ENCODE peak calls at places on chromosomes 16 and 17, in nine cellular contexts. L, Y, O, D, W, K, H, E and B are unnamed samples.
A peak's percentile ranks its signal among the peaks of the same experiment; 100 is the strongest.

GRCh38 chr16:81585785-81586184 is 141.2 kb downstream of the CMIP start:
- DNase-seq in L (no peak), Y (no peak), O (peak; percentile 39), D (peak; percentile 66), W (no peak), K (no peak), H (no peak), E (no peak), B (peak; percentile 57)

GRCh38 chr17:50176559-50177471 is 11.0 kb downstream of the SGCA start:
- DNase-seq in L (no peak), Y (no peak), O (no peak), D (peak; percentile 64), W (no peak), K (no peak), H (no peak), E (no peak), B (no peak)

GRCh38 chr17:71828182-71828596 is 292.6 kb upstream of the SOX9 start:
- DNase-seq in L (no peak), Y (peak; percentile 22), O (no peak), D (no peak), W (no peak), K (no peak), H (no peak), E (no peak), B (peak; percentile 97)

GRCh38 chr16:87897563-87898505 is 28.5 kb upstream of the SLC7A5 start:
- DNase-seq in L (no peak), Y (no peak), O (peak; percentile 13), D (no peak), W (no peak), K (no peak), H (no peak), E (no peak), B (no peak)

GRCh38 chr17:20184977-20185619 is 175.9 kb downstream of the SPECC1 start:
- DNase-seq in L (no peak), Y (no peak), O (no peak), D (no peak), W (no peak), K (no peak), H (no peak), E (no peak), B (no peak)

GRCh38 chr17:17892731-17893130 is 55.9 kb upstream of the SREBF1 start:
- DNase-seq in L (no peak), Y (no peak), O (no peak), D (peak; percentile 0), W (no peak), K (no peak), H (no peak), E (no peak), B (no peak)

GRCh38 chr17:34153988-34154387 is 101.1 kb upstream of the CCL2 start:
- DNase-seq in L (no peak), Y (no peak), O (no peak), D (no peak), W (no peak), K (no peak), H (no peak), E (no peak), B (no peak)

GRCh38 chr16:11334831-11335404 is 10.3 kb upstream of the RMI2 start:
- DNase-seq in L (no peak), Y (no peak), O (no peak), D (no peak), W (peak; percentile 29), K (no peak), H (no peak), E (no peak), B (no peak)

GRCh38 chr16:57318240-57318970 is 33.9 kb upstream of the PLLP start:
- DNase-seq in L (peak; percentile 12), Y (no peak), O (no peak), D (peak; percentile 76), W (no peak), K (no peak), H (no peak), E (no peak), B (peak; percentile 74)

GRCh38 chr17:81556175-81556691 is 4.1 kb upstream of the FAAP100 start:
- DNase-seq in L (no peak), Y (no peak), O (peak; percentile 39), D (no peak), W (peak; percentile 57), K (no peak), H (no peak), E (no peak), B (no peak)

GRCh38 chr16:84933774-84934571 is 77.4 kb downstream of the ZDHHC7 start:
- DNase-seq in L (no peak), Y (peak; percentile 49), O (peak; percentile 37), D (peak; percentile 93), W (no peak), K (peak; percentile 92), H (no peak), E (no peak), B (no peak)

GRCh38 chr16:1707193-1707790 is 1.3 kb downstream of the MAPK8IP3 start:
- DNase-seq in L (no peak), Y (no peak), O (peak; percentile 49), D (no peak), W (peak; percentile 27), K (peak; percentile 28), H (no peak), E (no peak), B (no peak)

GRCh38 chr17:81898885-81899284 is 3.2 kb upstream of the NPB start:
- DNase-seq in L (no peak), Y (no peak), O (no peak), D (no peak), W (no peak), K (no peak), H (no peak), E (no peak), B (peak; percentile 29)

GRCh38 chr17:78257810-78258322 is 26.4 kb downstream of the TMEM235 start:
- DNase-seq in L (no peak), Y (no peak), O (no peak), D (no peak), W (no peak), K (no peak), H (no peak), E (no peak), B (no peak)

GRCh38 chr17:57636985-57637667 is 108.0 kb downstream of the CCDC182 start:
- DNase-seq in L (no peak), Y (no peak), O (peak; percentile 72), D (no peak), W (peak; percentile 66), K (no peak), H (no peak), E (no peak), B (no peak)

GRCh38 chr16:80656731-80657150 is 115.9 kb downstream of the DYNLRB2 start:
- DNase-seq in L (no peak), Y (no peak), O (peak; percentile 10), D (no peak), W (no peak), K (no peak), H (no peak), E (no peak), B (no peak)

GRCh38 chr17:56594528-56595418 is 1.3 kb downstream of the NOG start:
- DNase-seq in L (no peak), Y (no peak), O (peak; percentile 21), D (peak; percentile 77), W (peak; percentile 47), K (no peak), H (no peak), E (no peak), B (peak; percentile 77)

GRCh38 chr16:84883301-84883700 is 63.5 kb downstream of the CRISPLD2 start:
- DNase-seq in L (no peak), Y (no peak), O (no peak), D (no peak), W (no peak), K (no peak), H (no peak), E (no peak), B (peak; percentile 55)

GRCh38 chr17:71900830-71901229 is 220.0 kb upstream of the SOX9 start:
- DNase-seq in L (no peak), Y (no peak), O (no peak), D (no peak), W (peak; percentile 55), K (no peak), H (no peak), E (no peak), B (no peak)

GRCh38 chr16:6510261-6510660 is 822.4 kb upstream of the RBFOX1 start:
- DNase-seq in L (no peak), Y (no peak), O (no peak), D (no peak), W (no peak), K (no peak), H (no peak), E (no peak), B (no peak)

GRCh38 chr17:61245706-61246135 is 153.9 kb upstream of the TBX2 start:
- DNase-seq in L (no peak), Y (no peak), O (no peak), D (no peak), W (no peak), K (no peak), H (no peak), E (no peak), B (peak; percentile 79)

GRCh38 chr16:64311241-64311640 is 810.6 kb downstream of the CDH11 start:
- DNase-seq in L (no peak), Y (no peak), O (no peak), D (no peak), W (no peak), K (no peak), H (no peak), E (no peak), B (no peak)